ENCODE peak calls at places on chromosome X, in seven cellular contexts. One of them, this sample, is unnamed.
A peak's percentile ranks its signal among the peaks of the same experiment; 100 is the strongest.

GRCh38 chrX:52574416-52575275 is 57.8 kb upstream of the XAGE1B start:
- DNase-seq in fibroblast of mammary gland: peak; percentile 64
- DNase-seq in dorsolateral prefrontal cortex: no peak
- DNase-seq in A549: peak; percentile 76
- DNase-seq in GM12864: peak; percentile 13
- DNase-seq in activated B cell treated with CpG ODN at 0.5 μM for 24 hours: no peak
- DNase-seq in foreskin keratinocyte: peak; percentile 21
- DNase-seq in this sample: no peak

GRCh38 chrX:43423876-43424275 is 232.2 kb upstream of the MAOA start:
- DNase-seq in fibroblast of mammary gland: peak; percentile 4
- DNase-seq in dorsolateral prefrontal cortex: no peak
- DNase-seq in A549: no peak
- DNase-seq in GM12864: no peak
- DNase-seq in activated B cell treated with CpG ODN at 0.5 μM for 24 hours: no peak
- DNase-seq in foreskin keratinocyte: peak; percentile 13
- DNase-seq in this sample: no peak

GRCh38 chrX:20527458-20528099 is 260.9 kb upstream of the RPS6KA3 start:
- DNase-seq in fibroblast of mammary gland: peak; percentile 41
- DNase-seq in dorsolateral prefrontal cortex: no peak
- DNase-seq in A549: peak; percentile 38
- DNase-seq in GM12864: no peak
- DNase-seq in activated B cell treated with CpG ODN at 0.5 μM for 24 hours: no peak
- DNase-seq in foreskin keratinocyte: no peak
- DNase-seq in this sample: no peak

GRCh38 chrX:107731831-107732502 is 43.6 kb downstream of the TSC22D3 start:
- DNase-seq in fibroblast of mammary gland: peak; percentile 87
- DNase-seq in dorsolateral prefrontal cortex: peak; percentile 64
- DNase-seq in A549: peak; percentile 83
- DNase-seq in GM12864: no peak
- DNase-seq in activated B cell treated with CpG ODN at 0.5 μM for 24 hours: no peak
- DNase-seq in foreskin keratinocyte: no peak
- DNase-seq in this sample: no peak

GRCh38 chrX:120741452-120741851 is 111.6 kb upstream of the C1GALT1C1 start:
- DNase-seq in fibroblast of mammary gland: no peak
- DNase-seq in dorsolateral prefrontal cortex: no peak
- DNase-seq in A549: no peak
- DNase-seq in GM12864: no peak
- DNase-seq in activated B cell treated with CpG ODN at 0.5 μM for 24 hours: no peak
- DNase-seq in foreskin keratinocyte: peak; percentile 6
- DNase-seq in this sample: no peak

GRCh38 chrX:133542476-133542875 is 127.2 kb upstream of the GPC4 start:
- DNase-seq in fibroblast of mammary gland: peak; percentile 44
- DNase-seq in dorsolateral prefrontal cortex: no peak
- DNase-seq in A549: no peak
- DNase-seq in GM12864: no peak
- DNase-seq in activated B cell treated with CpG ODN at 0.5 μM for 24 hours: no peak
- DNase-seq in foreskin keratinocyte: no peak
- DNase-seq in this sample: no peak

GRCh38 chrX:41273638-41274037 is 60.3 kb upstream of the DDX3X start:
- DNase-seq in fibroblast of mammary gland: peak; percentile 18
- DNase-seq in dorsolateral prefrontal cortex: no peak
- DNase-seq in A549: peak; percentile 23
- DNase-seq in GM12864: no peak
- DNase-seq in activated B cell treated with CpG ODN at 0.5 μM for 24 hours: no peak
- DNase-seq in foreskin keratinocyte: peak; percentile 22
- DNase-seq in this sample: no peak

GRCh38 chrX:48573690-48574269 is 504 bp upstream of the RBM3 start:
- DNase-seq in fibroblast of mammary gland: no peak
- DNase-seq in dorsolateral prefrontal cortex: no peak
- DNase-seq in A549: no peak
- DNase-seq in GM12864: no peak
- DNase-seq in activated B cell treated with CpG ODN at 0.5 μM for 24 hours: no peak
- DNase-seq in foreskin keratinocyte: no peak
- DNase-seq in this sample: no peak

GRCh38 chrX:133980406-133980805 is 5.0 kb downstream of the GPC3 start:
- DNase-seq in fibroblast of mammary gland: peak; percentile 56
- DNase-seq in dorsolateral prefrontal cortex: no peak
- DNase-seq in A549: no peak
- DNase-seq in GM12864: no peak
- DNase-seq in activated B cell treated with CpG ODN at 0.5 μM for 24 hours: no peak
- DNase-seq in foreskin keratinocyte: peak; percentile 30
- DNase-seq in this sample: no peak

GRCh38 chrX:12993823-12994222 is 18.9 kb downstream of the TMSB4X start:
- DNase-seq in fibroblast of mammary gland: no peak
- DNase-seq in dorsolateral prefrontal cortex: no peak
- DNase-seq in A549: no peak
- DNase-seq in GM12864: no peak
- DNase-seq in activated B cell treated with CpG ODN at 0.5 μM for 24 hours: no peak
- DNase-seq in foreskin keratinocyte: no peak
- DNase-seq in this sample: no peak

GRCh38 chrX:18885317-18886004 is 98.5 kb downstream of the PHKA2 start:
- DNase-seq in fibroblast of mammary gland: peak; percentile 5
- DNase-seq in dorsolateral prefrontal cortex: no peak
- DNase-seq in A549: no peak
- DNase-seq in GM12864: peak; percentile 13
- DNase-seq in activated B cell treated with CpG ODN at 0.5 μM for 24 hours: no peak
- DNase-seq in foreskin keratinocyte: no peak
- DNase-seq in this sample: no peak

GRCh38 chrX:39827959-39828358 is 269.8 kb downstream of the BCOR start:
- DNase-seq in fibroblast of mammary gland: no peak
- DNase-seq in dorsolateral prefrontal cortex: no peak
- DNase-seq in A549: no peak
- DNase-seq in GM12864: no peak
- DNase-seq in activated B cell treated with CpG ODN at 0.5 μM for 24 hours: peak; percentile 57
- DNase-seq in foreskin keratinocyte: no peak
- DNase-seq in this sample: no peak

GRCh38 chrX:13689519-13690211 is 737 bp downstream of the RAB9A start:
- DNase-seq in fibroblast of mammary gland: peak; percentile 50
- DNase-seq in dorsolateral prefrontal cortex: no peak
- DNase-seq in A549: no peak
- DNase-seq in GM12864: no peak
- DNase-seq in activated B cell treated with CpG ODN at 0.5 μM for 24 hours: no peak
- DNase-seq in foreskin keratinocyte: no peak
- DNase-seq in this sample: no peak

GRCh38 chrX:10932842-10933440 is 178.2 kb upstream of the HCCS start:
- DNase-seq in fibroblast of mammary gland: peak; percentile 64
- DNase-seq in dorsolateral prefrontal cortex: no peak
- DNase-seq in A549: no peak
- DNase-seq in GM12864: no peak
- DNase-seq in activated B cell treated with CpG ODN at 0.5 μM for 24 hours: no peak
- DNase-seq in foreskin keratinocyte: no peak
- DNase-seq in this sample: no peak

GRCh38 chrX:8033175-8033574 is 106.0 kb upstream of the PNPLA4 start:
- DNase-seq in fibroblast of mammary gland: no peak
- DNase-seq in dorsolateral prefrontal cortex: no peak
- DNase-seq in A549: no peak
- DNase-seq in GM12864: no peak
- DNase-seq in activated B cell treated with CpG ODN at 0.5 μM for 24 hours: no peak
- DNase-seq in foreskin keratinocyte: no peak
- DNase-seq in this sample: no peak

GRCh38 chrX:72057844-72058243 is 73.9 kb downstream of the RTL5 start:
- DNase-seq in fibroblast of mammary gland: no peak
- DNase-seq in dorsolateral prefrontal cortex: no peak
- DNase-seq in A549: no peak
- DNase-seq in GM12864: no peak
- DNase-seq in activated B cell treated with CpG ODN at 0.5 μM for 24 hours: no peak
- DNase-seq in foreskin keratinocyte: no peak
- DNase-seq in this sample: no peak

GRCh38 chrX:5681159-5681558 is 547.5 kb downstream of the NLGN4X start:
- DNase-seq in fibroblast of mammary gland: peak; percentile 0
- DNase-seq in dorsolateral prefrontal cortex: no peak
- DNase-seq in A549: no peak
- DNase-seq in GM12864: no peak
- DNase-seq in activated B cell treated with CpG ODN at 0.5 μM for 24 hours: no peak
- DNase-seq in foreskin keratinocyte: peak; percentile 2
- DNase-seq in this sample: no peak

GRCh38 chrX:69307736-69308135 is 142.5 kb upstream of the PJA1 start:
- DNase-seq in fibroblast of mammary gland: no peak
- DNase-seq in dorsolateral prefrontal cortex: peak; percentile 12
- DNase-seq in A549: no peak
- DNase-seq in GM12864: no peak
- DNase-seq in activated B cell treated with CpG ODN at 0.5 μM for 24 hours: no peak
- DNase-seq in foreskin keratinocyte: no peak
- DNase-seq in this sample: no peak

GRCh38 chrX:97766496-97767095 is 882.9 kb downstream of the RPA4 start:
- DNase-seq in fibroblast of mammary gland: no peak
- DNase-seq in dorsolateral prefrontal cortex: no peak
- DNase-seq in A549: no peak
- DNase-seq in GM12864: no peak
- DNase-seq in activated B cell treated with CpG ODN at 0.5 μM for 24 hours: no peak
- DNase-seq in foreskin keratinocyte: no peak
- DNase-seq in this sample: no peak

GRCh38 chrX:152343306-152343705 is 107.8 kb downstream of the GABRA3 start:
- DNase-seq in fibroblast of mammary gland: peak; percentile 1
- DNase-seq in dorsolateral prefrontal cortex: no peak
- DNase-seq in A549: no peak
- DNase-seq in GM12864: no peak
- DNase-seq in activated B cell treated with CpG ODN at 0.5 μM for 24 hours: no peak
- DNase-seq in foreskin keratinocyte: no peak
- DNase-seq in this sample: no peak

GRCh38 chrX:55119712-55120111 is 30.9 kb downstream of the PAGE2 start:
- DNase-seq in fibroblast of mammary gland: no peak
- DNase-seq in dorsolateral prefrontal cortex: no peak
- DNase-seq in A549: no peak
- DNase-seq in GM12864: no peak
- DNase-seq in activated B cell treated with CpG ODN at 0.5 μM for 24 hours: no peak
- DNase-seq in foreskin keratinocyte: peak; percentile 11
- DNase-seq in this sample: no peak

GRCh38 chrX:86830685-86831084 is 682.4 kb downstream of the DACH2 start:
- DNase-seq in fibroblast of mammary gland: no peak
- DNase-seq in dorsolateral prefrontal cortex: no peak
- DNase-seq in A549: no peak
- DNase-seq in GM12864: no peak
- DNase-seq in activated B cell treated with CpG ODN at 0.5 μM for 24 hours: no peak
- DNase-seq in foreskin keratinocyte: no peak
- DNase-seq in this sample: no peak

GRCh38 chrX:8879750-8880149 is 78.6 kb upstream of the FAM9A start:
- DNase-seq in fibroblast of mammary gland: peak; percentile 26
- DNase-seq in dorsolateral prefrontal cortex: no peak
- DNase-seq in A549: peak; percentile 26
- DNase-seq in GM12864: no peak
- DNase-seq in activated B cell treated with CpG ODN at 0.5 μM for 24 hours: no peak
- DNase-seq in foreskin keratinocyte: no peak
- DNase-seq in this sample: no peak

GRCh38 chrX:38627683-38628082 is 66.3 kb downstream of the TSPAN7 start:
- DNase-seq in fibroblast of mammary gland: peak; percentile 36
- DNase-seq in dorsolateral prefrontal cortex: no peak
- DNase-seq in A549: peak; percentile 59
- DNase-seq in GM12864: no peak
- DNase-seq in activated B cell treated with CpG ODN at 0.5 μM for 24 hours: no peak
- DNase-seq in foreskin keratinocyte: peak; percentile 1
- DNase-seq in this sample: no peak

GRCh38 chrX:113833656-113834055 is 750.2 kb upstream of the HTR2C start:
- DNase-seq in fibroblast of mammary gland: peak; percentile 2
- DNase-seq in dorsolateral prefrontal cortex: no peak
- DNase-seq in A549: no peak
- DNase-seq in GM12864: no peak
- DNase-seq in activated B cell treated with CpG ODN at 0.5 μM for 24 hours: no peak
- DNase-seq in foreskin keratinocyte: no peak
- DNase-seq in this sample: no peak

GRCh38 chrX:1581132-1581531 is 10.3 kb upstream of the AKAP17A start:
- DNase-seq in fibroblast of mammary gland: peak; percentile 43
- DNase-seq in dorsolateral prefrontal cortex: no peak
- DNase-seq in A549: peak; percentile 84
- DNase-seq in GM12864: no peak
- DNase-seq in activated B cell treated with CpG ODN at 0.5 μM for 24 hours: no peak
- DNase-seq in foreskin keratinocyte: peak; percentile 24
- DNase-seq in this sample: no peak

GRCh38 chrX:83845397-83845796 is 15.5 kb upstream of the CYLC1 start:
- DNase-seq in fibroblast of mammary gland: peak; percentile 28
- DNase-seq in dorsolateral prefrontal cortex: no peak
- DNase-seq in A549: peak; percentile 33
- DNase-seq in GM12864: no peak
- DNase-seq in activated B cell treated with CpG ODN at 0.5 μM for 24 hours: no peak
- DNase-seq in foreskin keratinocyte: peak; percentile 1
- DNase-seq in this sample: no peak
- TF ChIP-seq CTCF in fibroblast of mammary gland: peak; percentile 73
- TF ChIP-seq CTCF in dorsolateral prefrontal cortex: peak; percentile 64
- TF ChIP-seq CTCF in A549: peak; percentile 24
- TF ChIP-seq CTCF in GM12864: peak; percentile 66
- TF ChIP-seq CTCF in activated B cell treated with CpG ODN at 0.5 μM for 24 hours: no peak
- TF ChIP-seq CTCF in foreskin keratinocyte: peak; percentile 54
- TF ChIP-seq CTCF in this sample: peak; percentile 82

DNA sequence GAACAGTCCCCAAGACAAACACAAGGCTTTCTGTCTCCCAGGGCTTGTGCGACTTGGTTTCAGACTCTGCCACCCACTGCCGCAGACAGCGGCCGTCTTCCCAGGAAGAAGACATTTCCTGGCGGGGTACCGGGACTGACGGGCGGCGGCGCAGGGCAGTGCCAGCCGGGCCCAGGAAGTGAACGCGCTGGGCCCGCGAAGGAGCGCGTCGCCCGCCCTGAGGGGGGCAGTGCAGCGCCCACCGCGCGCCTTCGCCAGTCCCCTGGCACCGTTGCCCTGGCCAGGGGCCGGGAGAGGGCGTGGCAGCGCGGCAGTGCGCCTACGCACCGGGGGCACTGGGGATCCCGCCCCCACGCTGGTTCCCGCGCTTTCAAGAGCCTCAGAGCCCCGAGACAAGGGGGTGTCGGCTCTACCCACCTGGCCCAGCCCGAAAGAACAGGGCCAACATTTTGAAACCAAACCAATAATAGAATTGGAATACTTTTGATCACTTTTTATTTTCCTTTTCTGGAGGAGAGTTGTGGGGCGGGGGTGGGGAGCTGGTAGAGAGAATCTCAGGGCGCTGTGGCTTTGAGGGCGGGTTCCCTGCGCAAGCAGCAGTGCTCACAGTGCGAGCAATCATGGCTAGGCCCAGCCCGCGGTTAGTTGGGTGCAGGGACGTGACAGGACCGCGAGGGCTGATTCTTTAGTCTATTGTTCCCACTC is 23.6 kb upstream of the APLN start:
- DNase-seq in fibroblast of mammary gland: no peak
- DNase-seq in dorsolateral prefrontal cortex: peak; percentile 50
- DNase-seq in A549: peak; percentile 69
- DNase-seq in GM12864: no peak
- DNase-seq in activated B cell treated with CpG ODN at 0.5 μM for 24 hours: peak; percentile 52
- DNase-seq in foreskin keratinocyte: no peak
- DNase-seq in this sample: peak; percentile 55
- TF ChIP-seq CTCF in fibroblast of mammary gland: no peak
- TF ChIP-seq CTCF in dorsolateral prefrontal cortex: peak; percentile 43
- TF ChIP-seq CTCF in A549: peak; percentile 51
- TF ChIP-seq CTCF in GM12864: peak; percentile 31
- TF ChIP-seq CTCF in activated B cell treated with CpG ODN at 0.5 μM for 24 hours: no peak
- TF ChIP-seq CTCF in foreskin keratinocyte: peak; percentile 53
- TF ChIP-seq CTCF in this sample: no peak

GRCh38 chrX:142084611-142085010 is 120.5 kb downstream of the MAGEC2 start:
- DNase-seq in fibroblast of mammary gland: no peak
- DNase-seq in dorsolateral prefrontal cortex: no peak
- DNase-seq in A549: no peak
- DNase-seq in GM12864: no peak
- DNase-seq in activated B cell treated with CpG ODN at 0.5 μM for 24 hours: no peak
- DNase-seq in foreskin keratinocyte: no peak
- DNase-seq in this sample: no peak

GRCh38 chrX:142089193-142089592 is 115.9 kb downstream of the MAGEC2 start:
- DNase-seq in fibroblast of mammary gland: peak; percentile 8
- DNase-seq in dorsolateral prefrontal cortex: no peak
- DNase-seq in A549: peak; percentile 36
- DNase-seq in GM12864: no peak
- DNase-seq in activated B cell treated with CpG ODN at 0.5 μM for 24 hours: no peak
- DNase-seq in foreskin keratinocyte: no peak
- DNase-seq in this sample: no peak
- TF ChIP-seq CTCF in fibroblast of mammary gland: peak; percentile 19
- TF ChIP-seq CTCF in dorsolateral prefrontal cortex: peak; percentile 63
- TF ChIP-seq CTCF in A549: peak; percentile 35
- TF ChIP-seq CTCF in GM12864: no peak
- TF ChIP-seq CTCF in activated B cell treated with CpG ODN at 0.5 μM for 24 hours: no peak
- TF ChIP-seq CTCF in foreskin keratinocyte: no peak
- TF ChIP-seq CTCF in this sample: peak; percentile 61

GRCh38 chrX:125744914-125745313 is 421.2 kb downstream of the DCAF12L2 start:
- DNase-seq in fibroblast of mammary gland: no peak
- DNase-seq in dorsolateral prefrontal cortex: no peak
- DNase-seq in A549: no peak
- DNase-seq in GM12864: no peak
- DNase-seq in activated B cell treated with CpG ODN at 0.5 μM for 24 hours: no peak
- DNase-seq in foreskin keratinocyte: no peak
- DNase-seq in this sample: no peak
- TF ChIP-seq CTCF in fibroblast of mammary gland: no peak
- TF ChIP-seq CTCF in dorsolateral prefrontal cortex: no peak
- TF ChIP-seq CTCF in A549: no peak
- TF ChIP-seq CTCF in GM12864: no peak
- TF ChIP-seq CTCF in activated B cell treated with CpG ODN at 0.5 μM for 24 hours: no peak
- TF ChIP-seq CTCF in foreskin keratinocyte: no peak
- TF ChIP-seq CTCF in this sample: peak; percentile 65

This sample was measured in type B pancreatic cell.